ENCODE peak calls at places on chromosomes 7 and 10, in nine cellular contexts. One of them, this sample, is unnamed.

GRCh38 chr10:66835400-66835799 is 90.4 kb upstream of the LRRTM3 start:
- DNase-seq in germinal center: no peak
- DNase-seq in cardiac muscle cell: no peak
- DNase-seq in activated CD4-positive, alpha-beta T cell treated with anti-CD3 and anti-CD28 coated beads for 24 hours: no peak
- DNase-seq in effector memory CD8-positive, alpha-beta T cell: no peak
- DNase-seq in stimulated activated naive B cell treated with anti-CD40 and anti-IgM and Interleukin-4, amounts not matched to agents 10 μg/mL and 1 μg/mL and 100 μg/mL, for 72 hours: no peak
- DNase-seq in iPS-NIHi11: no peak
- DNase-seq in SK-N-SH: no peak
- DNase-seq in fibroblast of mammary gland: no peak
- DNase-seq in this sample: no peak

GRCh38 chr7:29637374-29637773 is 73.7 kb downstream of the PRR15 start:
- DNase-seq in effector memory CD8-positive, alpha-beta T cell: no peak
- DNase-seq in SK-N-SH: no peak
- DNase-seq in germinal center: no peak
- DNase-seq in activated CD4-positive, alpha-beta T cell treated with anti-CD3 and anti-CD28 coated beads for 24 hours: no peak
- DNase-seq in cardiac muscle cell: no peak
- DNase-seq in iPS-NIHi11: no peak
- DNase-seq in fibroblast of mammary gland: no peak
- DNase-seq in stimulated activated naive B cell treated with anti-CD40 and anti-IgM and Interleukin-4, amounts not matched to agents 10 μg/mL and 1 μg/mL and 100 μg/mL, for 72 hours: no peak
- DNase-seq in this sample: no peak

GRCh38 chr7:73828107-73828803 is 2.5 kb upstream of the CLDN4 start:
- DNase-seq in germinal center: no peak
- DNase-seq in stimulated activated naive B cell treated with anti-CD40 and anti-IgM and Interleukin-4, amounts not matched to agents 10 μg/mL and 1 μg/mL and 100 μg/mL, for 72 hours: no peak
- DNase-seq in activated CD4-positive, alpha-beta T cell treated with anti-CD3 and anti-CD28 coated beads for 24 hours: no peak
- DNase-seq in SK-N-SH: peak
- DNase-seq in iPS-NIHi11: no peak
- DNase-seq in cardiac muscle cell: no peak
- DNase-seq in fibroblast of mammary gland: peak
- DNase-seq in effector memory CD8-positive, alpha-beta T cell: no peak
- DNase-seq in this sample: no peak

GRCh38 chr10:75469018-75469616 is 37.7 kb downstream of the LRMDA start:
- DNase-seq in stimulated activated naive B cell treated with anti-CD40 and anti-IgM and Interleukin-4, amounts not matched to agents 10 μg/mL and 1 μg/mL and 100 μg/mL, for 72 hours: no peak
- DNase-seq in iPS-NIHi11: no peak
- DNase-seq in SK-N-SH: no peak
- DNase-seq in fibroblast of mammary gland: peak
- DNase-seq in effector memory CD8-positive, alpha-beta T cell: no peak
- DNase-seq in activated CD4-positive, alpha-beta T cell treated with anti-CD3 and anti-CD28 coated beads for 24 hours: no peak
- DNase-seq in cardiac muscle cell: no peak
- DNase-seq in germinal center: no peak
- DNase-seq in this sample: peak

GRCh38 chr10:2955064-2955463 is 112.3 kb upstream of the PFKP start:
- DNase-seq in fibroblast of mammary gland: no peak
- DNase-seq in germinal center: no peak
- DNase-seq in iPS-NIHi11: no peak
- DNase-seq in stimulated activated naive B cell treated with anti-CD40 and anti-IgM and Interleukin-4, amounts not matched to agents 10 μg/mL and 1 μg/mL and 100 μg/mL, for 72 hours: no peak
- DNase-seq in cardiac muscle cell: no peak
- DNase-seq in activated CD4-positive, alpha-beta T cell treated with anti-CD3 and anti-CD28 coated beads for 24 hours: no peak
- DNase-seq in SK-N-SH: no peak
- DNase-seq in effector memory CD8-positive, alpha-beta T cell: no peak
- DNase-seq in this sample: no peak

GRCh38 chr7:936131-937054 is 18.1 kb downstream of the ADAP1 start:
- DNase-seq in germinal center: no peak
- DNase-seq in stimulated activated naive B cell treated with anti-CD40 and anti-IgM and Interleukin-4, amounts not matched to agents 10 μg/mL and 1 μg/mL and 100 μg/mL, for 72 hours: peak
- DNase-seq in activated CD4-positive, alpha-beta T cell treated with anti-CD3 and anti-CD28 coated beads for 24 hours: no peak
- DNase-seq in effector memory CD8-positive, alpha-beta T cell: no peak
- DNase-seq in fibroblast of mammary gland: peak
- DNase-seq in cardiac muscle cell: no peak
- DNase-seq in iPS-NIHi11: peak
- DNase-seq in SK-N-SH: no peak
- DNase-seq in this sample: peak

GRCh38 chr10:51397695-51398094 is 301.7 kb downstream of the CSTF2T start:
- DNase-seq in stimulated activated naive B cell treated with anti-CD40 and anti-IgM and Interleukin-4, amounts not matched to agents 10 μg/mL and 1 μg/mL and 100 μg/mL, for 72 hours: no peak
- DNase-seq in iPS-NIHi11: no peak
- DNase-seq in activated CD4-positive, alpha-beta T cell treated with anti-CD3 and anti-CD28 coated beads for 24 hours: no peak
- DNase-seq in germinal center: no peak
- DNase-seq in SK-N-SH: no peak
- DNase-seq in fibroblast of mammary gland: peak
- DNase-seq in cardiac muscle cell: no peak
- DNase-seq in effector memory CD8-positive, alpha-beta T cell: no peak
- DNase-seq in this sample: no peak

GRCh38 chr10:100485841-100486495 is 23.2 kb downstream of the WNT8B start:
- DNase-seq in activated CD4-positive, alpha-beta T cell treated with anti-CD3 and anti-CD28 coated beads for 24 hours: no peak
- DNase-seq in fibroblast of mammary gland: no peak
- DNase-seq in stimulated activated naive B cell treated with anti-CD40 and anti-IgM and Interleukin-4, amounts not matched to agents 10 μg/mL and 1 μg/mL and 100 μg/mL, for 72 hours: no peak
- DNase-seq in cardiac muscle cell: no peak
- DNase-seq in SK-N-SH: no peak
- DNase-seq in iPS-NIHi11: peak
- DNase-seq in germinal center: no peak
- DNase-seq in effector memory CD8-positive, alpha-beta T cell: no peak
- DNase-seq in this sample: no peak

GRCh38 chr10:70115948-70116682 is 16.5 kb downstream of the AIFM2 start:
- DNase-seq in effector memory CD8-positive, alpha-beta T cell: peak
- DNase-seq in SK-N-SH: peak
- DNase-seq in germinal center: peak
- DNase-seq in stimulated activated naive B cell treated with anti-CD40 and anti-IgM and Interleukin-4, amounts not matched to agents 10 μg/mL and 1 μg/mL and 100 μg/mL, for 72 hours: peak
- DNase-seq in cardiac muscle cell: peak
- DNase-seq in fibroblast of mammary gland: peak
- DNase-seq in activated CD4-positive, alpha-beta T cell treated with anti-CD3 and anti-CD28 coated beads for 24 hours: peak
- DNase-seq in iPS-NIHi11: peak
- DNase-seq in this sample: no peak

GRCh38 chr10:1201010-1201807 is 145.0 kb downstream of the WDR37 start:
- DNase-seq in stimulated activated naive B cell treated with anti-CD40 and anti-IgM and Interleukin-4, amounts not matched to agents 10 μg/mL and 1 μg/mL and 100 μg/mL, for 72 hours: no peak
- DNase-seq in fibroblast of mammary gland: no peak
- DNase-seq in effector memory CD8-positive, alpha-beta T cell: no peak
- DNase-seq in iPS-NIHi11: no peak
- DNase-seq in activated CD4-positive, alpha-beta T cell treated with anti-CD3 and anti-CD28 coated beads for 24 hours: no peak
- DNase-seq in germinal center: no peak
- DNase-seq in SK-N-SH: no peak
- DNase-seq in cardiac muscle cell: no peak
- DNase-seq in this sample: no peak

GRCh38 chr10:12638103-12638502 is 288.8 kb downstream of the CAMK1D start:
- DNase-seq in SK-N-SH: peak
- DNase-seq in iPS-NIHi11: peak
- DNase-seq in stimulated activated naive B cell treated with anti-CD40 and anti-IgM and Interleukin-4, amounts not matched to agents 10 μg/mL and 1 μg/mL and 100 μg/mL, for 72 hours: no peak
- DNase-seq in effector memory CD8-positive, alpha-beta T cell: no peak
- DNase-seq in germinal center: no peak
- DNase-seq in fibroblast of mammary gland: peak
- DNase-seq in cardiac muscle cell: no peak
- DNase-seq in activated CD4-positive, alpha-beta T cell treated with anti-CD3 and anti-CD28 coated beads for 24 hours: no peak
- DNase-seq in this sample: no peak

GRCh38 chr7:81611040-81611439 is 158.8 kb downstream of the HGF start:
- DNase-seq in activated CD4-positive, alpha-beta T cell treated with anti-CD3 and anti-CD28 coated beads for 24 hours: no peak
- DNase-seq in effector memory CD8-positive, alpha-beta T cell: no peak
- DNase-seq in fibroblast of mammary gland: no peak
- DNase-seq in iPS-NIHi11: no peak
- DNase-seq in cardiac muscle cell: no peak
- DNase-seq in germinal center: no peak
- DNase-seq in SK-N-SH: no peak
- DNase-seq in stimulated activated naive B cell treated with anti-CD40 and anti-IgM and Interleukin-4, amounts not matched to agents 10 μg/mL and 1 μg/mL and 100 μg/mL, for 72 hours: no peak
- DNase-seq in this sample: no peak

GRCh38 chr10:69677914-69678654 is 48.0 kb downstream of the FAM241B start:
- DNase-seq in cardiac muscle cell: no peak
- DNase-seq in fibroblast of mammary gland: no peak
- DNase-seq in SK-N-SH: no peak
- DNase-seq in germinal center: no peak
- DNase-seq in stimulated activated naive B cell treated with anti-CD40 and anti-IgM and Interleukin-4, amounts not matched to agents 10 μg/mL and 1 μg/mL and 100 μg/mL, for 72 hours: no peak
- DNase-seq in effector memory CD8-positive, alpha-beta T cell: no peak
- DNase-seq in activated CD4-positive, alpha-beta T cell treated with anti-CD3 and anti-CD28 coated beads for 24 hours: no peak
- DNase-seq in iPS-NIHi11: no peak
- DNase-seq in this sample: no peak

GRCh38 chr7:106243893-106244292 is 40.9 kb downstream of the NAMPT start:
- DNase-seq in iPS-NIHi11: no peak
- DNase-seq in activated CD4-positive, alpha-beta T cell treated with anti-CD3 and anti-CD28 coated beads for 24 hours: no peak
- DNase-seq in stimulated activated naive B cell treated with anti-CD40 and anti-IgM and Interleukin-4, amounts not matched to agents 10 μg/mL and 1 μg/mL and 100 μg/mL, for 72 hours: no peak
- DNase-seq in fibroblast of mammary gland: peak
- DNase-seq in germinal center: no peak
- DNase-seq in effector memory CD8-positive, alpha-beta T cell: no peak
- DNase-seq in SK-N-SH: no peak
- DNase-seq in cardiac muscle cell: no peak
- DNase-seq in this sample: no peak

GRCh38 chr10:115141254-115141653 is 48.1 kb downstream of the ATRNL1 start:
- DNase-seq in fibroblast of mammary gland: peak
- DNase-seq in iPS-NIHi11: no peak
- DNase-seq in germinal center: no peak
- DNase-seq in activated CD4-positive, alpha-beta T cell treated with anti-CD3 and anti-CD28 coated beads for 24 hours: no peak
- DNase-seq in stimulated activated naive B cell treated with anti-CD40 and anti-IgM and Interleukin-4, amounts not matched to agents 10 μg/mL and 1 μg/mL and 100 μg/mL, for 72 hours: no peak
- DNase-seq in SK-N-SH: peak
- DNase-seq in effector memory CD8-positive, alpha-beta T cell: no peak
- DNase-seq in cardiac muscle cell: peak
- DNase-seq in this sample: no peak

GRCh38 chr7:111312966-111313365 is 222.0 kb downstream of the LRRN3 start:
- DNase-seq in activated CD4-positive, alpha-beta T cell treated with anti-CD3 and anti-CD28 coated beads for 24 hours: no peak
- DNase-seq in effector memory CD8-positive, alpha-beta T cell: no peak
- DNase-seq in cardiac muscle cell: peak
- DNase-seq in stimulated activated naive B cell treated with anti-CD40 and anti-IgM and Interleukin-4, amounts not matched to agents 10 μg/mL and 1 μg/mL and 100 μg/mL, for 72 hours: no peak
- DNase-seq in fibroblast of mammary gland: peak
- DNase-seq in germinal center: no peak
- DNase-seq in iPS-NIHi11: no peak
- DNase-seq in SK-N-SH: no peak
- DNase-seq in this sample: no peak

GRCh38 chr7:93980744-93981479 is 23.2 kb downstream of the BET1 start:
- DNase-seq in stimulated activated naive B cell treated with anti-CD40 and anti-IgM and Interleukin-4, amounts not matched to agents 10 μg/mL and 1 μg/mL and 100 μg/mL, for 72 hours: no peak
- DNase-seq in cardiac muscle cell: no peak
- DNase-seq in activated CD4-positive, alpha-beta T cell treated with anti-CD3 and anti-CD28 coated beads for 24 hours: no peak
- DNase-seq in SK-N-SH: no peak
- DNase-seq in iPS-NIHi11: no peak
- DNase-seq in effector memory CD8-positive, alpha-beta T cell: no peak
- DNase-seq in fibroblast of mammary gland: no peak
- DNase-seq in germinal center: no peak
- DNase-seq in this sample: no peak

GRCh38 chr7:24587853-24588252 is 14.6 kb downstream of the PALS2 start:
- DNase-seq in effector memory CD8-positive, alpha-beta T cell: peak
- DNase-seq in fibroblast of mammary gland: no peak
- DNase-seq in activated CD4-positive, alpha-beta T cell treated with anti-CD3 and anti-CD28 coated beads for 24 hours: no peak
- DNase-seq in cardiac muscle cell: peak
- DNase-seq in SK-N-SH: no peak
- DNase-seq in stimulated activated naive B cell treated with anti-CD40 and anti-IgM and Interleukin-4, amounts not matched to agents 10 μg/mL and 1 μg/mL and 100 μg/mL, for 72 hours: no peak
- DNase-seq in germinal center: peak
- DNase-seq in iPS-NIHi11: peak
- DNase-seq in this sample: no peak

GRCh38 chr7:5195157-5195556 is 5.1 kb downstream of the WIPI2 start:
- DNase-seq in activated CD4-positive, alpha-beta T cell treated with anti-CD3 and anti-CD28 coated beads for 24 hours: no peak
- DNase-seq in fibroblast of mammary gland: no peak
- DNase-seq in SK-N-SH: no peak
- DNase-seq in iPS-NIHi11: no peak
- DNase-seq in effector memory CD8-positive, alpha-beta T cell: no peak
- DNase-seq in germinal center: no peak
- DNase-seq in cardiac muscle cell: no peak
- DNase-seq in stimulated activated naive B cell treated with anti-CD40 and anti-IgM and Interleukin-4, amounts not matched to agents 10 μg/mL and 1 μg/mL and 100 μg/mL, for 72 hours: no peak
- DNase-seq in this sample: no peak

GRCh38 chr7:141073173-141073640 is 657 bp upstream of the TMEM178B start:
- DNase-seq in cardiac muscle cell: peak
- DNase-seq in germinal center: peak
- DNase-seq in fibroblast of mammary gland: peak
- DNase-seq in iPS-NIHi11: peak
- DNase-seq in SK-N-SH: peak
- DNase-seq in activated CD4-positive, alpha-beta T cell treated with anti-CD3 and anti-CD28 coated beads for 24 hours: no peak
- DNase-seq in effector memory CD8-positive, alpha-beta T cell: no peak
- DNase-seq in stimulated activated naive B cell treated with anti-CD40 and anti-IgM and Interleukin-4, amounts not matched to agents 10 μg/mL and 1 μg/mL and 100 μg/mL, for 72 hours: peak
- DNase-seq in this sample: no peak

GRCh38 chr10:11797847-11798633 is 25.1 kb upstream of the PROSER2 start:
- DNase-seq in cardiac muscle cell: no peak
- DNase-seq in SK-N-SH: no peak
- DNase-seq in effector memory CD8-positive, alpha-beta T cell: no peak
- DNase-seq in stimulated activated naive B cell treated with anti-CD40 and anti-IgM and Interleukin-4, amounts not matched to agents 10 μg/mL and 1 μg/mL and 100 μg/mL, for 72 hours: no peak
- DNase-seq in germinal center: no peak
- DNase-seq in iPS-NIHi11: peak
- DNase-seq in activated CD4-positive, alpha-beta T cell treated with anti-CD3 and anti-CD28 coated beads for 24 hours: no peak
- DNase-seq in fibroblast of mammary gland: no peak
- DNase-seq in this sample: no peak

GRCh38 chr7:36161996-36162395 is 8.9 kb downstream of the EEPD1 start:
- DNase-seq in cardiac muscle cell: no peak
- DNase-seq in fibroblast of mammary gland: no peak
- DNase-seq in stimulated activated naive B cell treated with anti-CD40 and anti-IgM and Interleukin-4, amounts not matched to agents 10 μg/mL and 1 μg/mL and 100 μg/mL, for 72 hours: no peak
- DNase-seq in germinal center: no peak
- DNase-seq in SK-N-SH: no peak
- DNase-seq in activated CD4-positive, alpha-beta T cell treated with anti-CD3 and anti-CD28 coated beads for 24 hours: no peak
- DNase-seq in effector memory CD8-positive, alpha-beta T cell: no peak
- DNase-seq in iPS-NIHi11: no peak
- DNase-seq in this sample: no peak

GRCh38 chr7:157892751-157893150 is 555.9 kb downstream of the DNAJB6 start:
- DNase-seq in effector memory CD8-positive, alpha-beta T cell: no peak
- DNase-seq in stimulated activated naive B cell treated with anti-CD40 and anti-IgM and Interleukin-4, amounts not matched to agents 10 μg/mL and 1 μg/mL and 100 μg/mL, for 72 hours: no peak
- DNase-seq in activated CD4-positive, alpha-beta T cell treated with anti-CD3 and anti-CD28 coated beads for 24 hours: no peak
- DNase-seq in cardiac muscle cell: no peak
- DNase-seq in fibroblast of mammary gland: no peak
- DNase-seq in germinal center: no peak
- DNase-seq in iPS-NIHi11: no peak
- DNase-seq in SK-N-SH: no peak
- DNase-seq in this sample: no peak

GRCh38 chr7:130009848-130010688 is 41.1 kb downstream of the ZC3HC1 start:
- DNase-seq in iPS-NIHi11: no peak
- DNase-seq in activated CD4-positive, alpha-beta T cell treated with anti-CD3 and anti-CD28 coated beads for 24 hours: no peak
- DNase-seq in SK-N-SH: peak
- DNase-seq in germinal center: peak
- DNase-seq in cardiac muscle cell: no peak
- DNase-seq in fibroblast of mammary gland: peak
- DNase-seq in stimulated activated naive B cell treated with anti-CD40 and anti-IgM and Interleukin-4, amounts not matched to agents 10 μg/mL and 1 μg/mL and 100 μg/mL, for 72 hours: peak
- DNase-seq in effector memory CD8-positive, alpha-beta T cell: no peak
- DNase-seq in this sample: peak

GRCh38 chr10:56487746-56488145 is 126.7 kb upstream of the ZWINT start:
- DNase-seq in SK-N-SH: no peak
- DNase-seq in cardiac muscle cell: no peak
- DNase-seq in stimulated activated naive B cell treated with anti-CD40 and anti-IgM and Interleukin-4, amounts not matched to agents 10 μg/mL and 1 μg/mL and 100 μg/mL, for 72 hours: no peak
- DNase-seq in fibroblast of mammary gland: no peak
- DNase-seq in activated CD4-positive, alpha-beta T cell treated with anti-CD3 and anti-CD28 coated beads for 24 hours: no peak
- DNase-seq in germinal center: no peak
- DNase-seq in iPS-NIHi11: no peak
- DNase-seq in effector memory CD8-positive, alpha-beta T cell: no peak
- DNase-seq in this sample: no peak

GRCh38 chr7:91875851-91876250 is 4.7 kb downstream of the MTERF1 start:
- DNase-seq in stimulated activated naive B cell treated with anti-CD40 and anti-IgM and Interleukin-4, amounts not matched to agents 10 μg/mL and 1 μg/mL and 100 μg/mL, for 72 hours: no peak
- DNase-seq in SK-N-SH: no peak
- DNase-seq in germinal center: no peak
- DNase-seq in effector memory CD8-positive, alpha-beta T cell: no peak
- DNase-seq in activated CD4-positive, alpha-beta T cell treated with anti-CD3 and anti-CD28 coated beads for 24 hours: no peak
- DNase-seq in fibroblast of mammary gland: peak
- DNase-seq in cardiac muscle cell: no peak
- DNase-seq in iPS-NIHi11: no peak
- DNase-seq in this sample: no peak

GRCh38 chr7:43569424-43569823 is 13.5 kb upstream of the STK17A start:
- DNase-seq in iPS-NIHi11: no peak
- DNase-seq in activated CD4-positive, alpha-beta T cell treated with anti-CD3 and anti-CD28 coated beads for 24 hours: no peak
- DNase-seq in cardiac muscle cell: no peak
- DNase-seq in SK-N-SH: no peak
- DNase-seq in germinal center: no peak
- DNase-seq in effector memory CD8-positive, alpha-beta T cell: no peak
- DNase-seq in stimulated activated naive B cell treated with anti-CD40 and anti-IgM and Interleukin-4, amounts not matched to agents 10 μg/mL and 1 μg/mL and 100 μg/mL, for 72 hours: no peak
- DNase-seq in fibroblast of mammary gland: peak
- DNase-seq in this sample: no peak

GRCh38 chr10:70584941-70585544 is 17.5 kb downstream of the PRF1 start:
- DNase-seq in germinal center: no peak
- DNase-seq in fibroblast of mammary gland: peak
- DNase-seq in effector memory CD8-positive, alpha-beta T cell: no peak
- DNase-seq in cardiac muscle cell: peak
- DNase-seq in iPS-NIHi11: peak
- DNase-seq in SK-N-SH: peak
- DNase-seq in stimulated activated naive B cell treated with anti-CD40 and anti-IgM and Interleukin-4, amounts not matched to agents 10 μg/mL and 1 μg/mL and 100 μg/mL, for 72 hours: no peak
- DNase-seq in activated CD4-positive, alpha-beta T cell treated with anti-CD3 and anti-CD28 coated beads for 24 hours: no peak
- DNase-seq in this sample: peak

GRCh38 chr7:11557627-11558026 is 274.4 kb downstream of the THSD7A start:
- DNase-seq in iPS-NIHi11: peak
- DNase-seq in stimulated activated naive B cell treated with anti-CD40 and anti-IgM and Interleukin-4, amounts not matched to agents 10 μg/mL and 1 μg/mL and 100 μg/mL, for 72 hours: no peak
- DNase-seq in activated CD4-positive, alpha-beta T cell treated with anti-CD3 and anti-CD28 coated beads for 24 hours: no peak
- DNase-seq in SK-N-SH: no peak
- DNase-seq in germinal center: peak
- DNase-seq in effector memory CD8-positive, alpha-beta T cell: no peak
- DNase-seq in cardiac muscle cell: peak
- DNase-seq in fibroblast of mammary gland: peak
- DNase-seq in this sample: no peak

GRCh38 chr10:110774069-110775021 is 97.4 kb upstream of the PDCD4 start:
- DNase-seq in cardiac muscle cell: no peak
- DNase-seq in SK-N-SH: no peak
- DNase-seq in iPS-NIHi11: no peak
- DNase-seq in fibroblast of mammary gland: peak
- DNase-seq in effector memory CD8-positive, alpha-beta T cell: peak
- DNase-seq in stimulated activated naive B cell treated with anti-CD40 and anti-IgM and Interleukin-4, amounts not matched to agents 10 μg/mL and 1 μg/mL and 100 μg/mL, for 72 hours: peak
- DNase-seq in germinal center: no peak
- DNase-seq in activated CD4-positive, alpha-beta T cell treated with anti-CD3 and anti-CD28 coated beads for 24 hours: peak
- DNase-seq in this sample: no peak

GRCh38 chr7:41085244-41085643 is 617.6 kb downstream of the INHBA start:
- DNase-seq in stimulated activated naive B cell treated with anti-CD40 and anti-IgM and Interleukin-4, amounts not matched to agents 10 μg/mL and 1 μg/mL and 100 μg/mL, for 72 hours: no peak
- DNase-seq in cardiac muscle cell: no peak
- DNase-seq in germinal center: no peak
- DNase-seq in fibroblast of mammary gland: peak
- DNase-seq in iPS-NIHi11: no peak
- DNase-seq in SK-N-SH: no peak
- DNase-seq in activated CD4-positive, alpha-beta T cell treated with anti-CD3 and anti-CD28 coated beads for 24 hours: no peak
- DNase-seq in effector memory CD8-positive, alpha-beta T cell: no peak
- DNase-seq in this sample: no peak